ENCODE peak calls at places on chromosome 16, in five cellular contexts. K is uterus; B is left cardiac atrium; N is midbrain; G is CD8-positive, alpha-beta memory T cell. O is an unnamed sample.

GRCh38 chr16:56611281-56611833 is 3.0 kb downstream of the MT2A start:
- DNase-seq in G (no peak), N (peak; percentile 40), K (peak; percentile 46), B (peak; percentile 80), O (peak; percentile 77)

GRCh38 chr16:56424791-56425438 is 430 bp downstream of the AMFR start:
- DNase-seq in G (peak; percentile 68), B (peak; percentile 56), N (no peak), K (peak; percentile 46), O (peak; percentile 25)

GRCh38 chr16:57475711-57476339 is 10.5 kb downstream of the DOK4 start:
- DNase-seq in G (peak; percentile 80), N (no peak), K (no peak), B (peak; percentile 58), O (no peak)

GRCh38 chr16:71698491-71698890 is 26.0 kb downstream of the PHLPP2 start:
- DNase-seq in K (no peak), N (no peak), B (no peak), G (no peak), O (no peak)

GRCh38 chr16:27973678-27974077 is 89.8 kb downstream of the GSG1L start:
- DNase-seq in G (no peak), B (no peak), K (no peak), N (no peak), O (no peak)

GRCh38 chr16:79402356-79402755 is 198.2 kb downstream of the MAF start:
- DNase-seq in N (no peak), B (no peak), G (no peak), K (no peak), O (no peak)

GRCh38 chr16:55120408-55120807 is 189.7 kb downstream of the IRX5 start:
- DNase-seq in G (no peak), B (no peak), K (no peak), N (no peak), O (no peak)

GRCh38 chr16:22977294-22977697 is 163.3 kb downstream of the HS3ST2 start:
- DNase-seq in G (no peak), B (no peak), K (no peak), N (peak; percentile 24), O (peak; percentile 18)

GRCh38 chr16:55482056-55482455 is 3.1 kb downstream of the MMP2 start:
- DNase-seq in K (no peak), G (no peak), B (no peak), N (no peak), O (no peak)

GRCh38 chr16:17160285-17160854 is 310.4 kb downstream of the XYLT1 start:
- DNase-seq in B (no peak), N (no peak), K (no peak), G (no peak), O (no peak)

O was measured in myocyte.